ENCODE peak calls at places on chromosomes 6 and 20, in ten cellular contexts. One of them, this sample, is unnamed.

GRCh38 chr20:7207186-7207585 is 439.7 kb downstream of the BMP2 start:
- DNase-seq in suprapubic skin: no peak
- DNase-seq in GM13977: no peak
- DNase-seq in RWPE1: no peak
- DNase-seq in cardiac fibroblast: peak
- DNase-seq in H1: no peak
- DNase-seq in AG09319: no peak
- DNase-seq in HCT116: no peak
- DNase-seq in neural crest cell: no peak
- DNase-seq in pancreas: no peak
- DNase-seq in this sample: no peak

GRCh38 chr6:18081669-18082037 is 40.8 kb downstream of the NHLRC1 start:
- DNase-seq in suprapubic skin: no peak
- DNase-seq in GM13977: no peak
- DNase-seq in RWPE1: no peak
- DNase-seq in cardiac fibroblast: no peak
- DNase-seq in H1: no peak
- DNase-seq in AG09319: no peak
- DNase-seq in HCT116: no peak
- DNase-seq in neural crest cell: no peak
- DNase-seq in pancreas: no peak
- DNase-seq in this sample: no peak

GRCh38 chr6:156809034-156809433 is 31.9 kb downstream of the ARID1B start:
- DNase-seq in suprapubic skin: no peak
- DNase-seq in GM13977: peak
- DNase-seq in RWPE1: no peak
- DNase-seq in cardiac fibroblast: peak
- DNase-seq in H1: no peak
- DNase-seq in AG09319: no peak
- DNase-seq in HCT116: no peak
- DNase-seq in neural crest cell: no peak
- DNase-seq in pancreas: no peak
- DNase-seq in this sample: no peak

GRCh38 chr6:163422574-163422973 is 8.1 kb downstream of the QKI start:
- DNase-seq in suprapubic skin: no peak
- DNase-seq in GM13977: no peak
- DNase-seq in RWPE1: no peak
- DNase-seq in cardiac fibroblast: no peak
- DNase-seq in H1: no peak
- DNase-seq in AG09319: no peak
- DNase-seq in HCT116: no peak
- DNase-seq in neural crest cell: no peak
- DNase-seq in pancreas: no peak
- DNase-seq in this sample: no peak

GRCh38 chr20:50054626-50055511 is 58.1 kb downstream of the UBE2V1 start:
- DNase-seq in suprapubic skin: no peak
- DNase-seq in GM13977: no peak
- DNase-seq in RWPE1: no peak
- DNase-seq in cardiac fibroblast: peak
- DNase-seq in H1: no peak
- DNase-seq in AG09319: peak
- DNase-seq in HCT116: no peak
- DNase-seq in neural crest cell: peak
- DNase-seq in pancreas: no peak
- DNase-seq in this sample: peak

GRCh38 chr6:87152528-87152950 is 2.8 kb upstream of the ZNF292 start:
- DNase-seq in suprapubic skin: peak
- DNase-seq in GM13977: no peak
- DNase-seq in RWPE1: no peak
- DNase-seq in cardiac fibroblast: peak
- DNase-seq in H1: peak
- DNase-seq in AG09319: no peak
- DNase-seq in HCT116: no peak
- DNase-seq in neural crest cell: peak
- DNase-seq in pancreas: no peak
- DNase-seq in this sample: no peak

GRCh38 chr20:56513096-56513806 is 11.3 kb upstream of the FAM209A start:
- DNase-seq in suprapubic skin: no peak
- DNase-seq in GM13977: no peak
- DNase-seq in RWPE1: no peak
- DNase-seq in cardiac fibroblast: no peak
- DNase-seq in H1: no peak
- DNase-seq in AG09319: no peak
- DNase-seq in HCT116: no peak
- DNase-seq in neural crest cell: no peak
- DNase-seq in pancreas: no peak
- DNase-seq in this sample: no peak

GRCh38 chr6:155126727-155127439 is 131.8 kb downstream of the TIAM2 start:
- DNase-seq in suprapubic skin: no peak
- DNase-seq in GM13977: peak
- DNase-seq in RWPE1: peak
- DNase-seq in cardiac fibroblast: peak
- DNase-seq in H1: no peak
- DNase-seq in AG09319: no peak
- DNase-seq in HCT116: peak
- DNase-seq in neural crest cell: no peak
- DNase-seq in pancreas: no peak
- DNase-seq in this sample: no peak

GRCh38 chr6:150617062-150617461 is 17.4 kb downstream of the PLEKHG1 start:
- DNase-seq in suprapubic skin: no peak
- DNase-seq in GM13977: no peak
- DNase-seq in RWPE1: no peak
- DNase-seq in cardiac fibroblast: no peak
- DNase-seq in H1: no peak
- DNase-seq in AG09319: no peak
- DNase-seq in HCT116: no peak
- DNase-seq in neural crest cell: no peak
- DNase-seq in pancreas: no peak
- DNase-seq in this sample: no peak

GRCh38 chr6:119172813-119173212 is 94.3 kb upstream of the FAM184A start:
- DNase-seq in suprapubic skin: no peak
- DNase-seq in GM13977: no peak
- DNase-seq in RWPE1: peak
- DNase-seq in cardiac fibroblast: peak
- DNase-seq in H1: no peak
- DNase-seq in AG09319: no peak
- DNase-seq in HCT116: peak
- DNase-seq in neural crest cell: no peak
- DNase-seq in pancreas: no peak
- DNase-seq in this sample: no peak

DNA sequence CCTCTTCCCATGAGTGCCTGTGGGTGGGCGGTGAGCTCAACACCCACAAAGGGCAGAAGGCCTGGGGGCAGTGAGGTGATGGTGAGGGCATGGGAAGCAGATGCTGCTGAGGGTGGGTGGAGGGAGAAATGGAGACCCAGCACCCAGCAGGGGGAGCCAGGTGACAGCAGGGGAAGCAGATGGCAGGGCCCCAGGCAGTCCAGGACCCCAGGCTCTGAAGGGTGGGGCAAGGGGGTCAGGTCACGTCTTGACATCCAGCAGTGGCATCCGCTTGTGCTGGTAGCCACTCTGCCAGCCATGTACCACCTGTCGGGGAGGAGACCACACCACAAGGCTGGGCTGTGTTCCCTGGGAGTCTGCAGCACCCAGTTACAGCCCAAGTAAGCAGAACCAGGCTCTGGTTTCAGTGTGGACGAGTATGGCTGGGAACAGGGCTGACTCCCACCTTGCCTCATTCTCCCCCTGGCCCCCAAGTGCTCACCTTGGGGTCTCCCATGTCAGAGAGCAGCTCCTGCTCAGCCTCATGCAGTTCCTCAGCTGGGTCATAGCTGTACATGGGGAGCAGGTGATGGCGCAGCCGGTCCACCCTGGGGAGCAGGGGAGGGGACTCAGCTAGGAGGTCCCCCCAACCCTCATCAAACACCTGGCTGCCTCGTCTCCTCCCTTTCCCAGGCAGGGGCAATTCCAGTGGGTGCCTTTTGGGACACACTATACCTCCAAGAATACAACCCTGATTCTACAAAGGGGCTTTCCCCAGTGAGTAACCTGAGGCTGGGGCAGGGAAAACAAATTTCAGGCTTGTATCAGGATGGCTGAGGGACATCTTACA is 2.0 kb downstream of the SMIM29 start:
- DNase-seq in suprapubic skin: peak
- DNase-seq in GM13977: peak
- DNase-seq in RWPE1: no peak
- DNase-seq in cardiac fibroblast: peak
- DNase-seq in H1: peak
- DNase-seq in AG09319: no peak
- DNase-seq in HCT116: no peak
- DNase-seq in neural crest cell: peak
- DNase-seq in pancreas: no peak
- DNase-seq in this sample: no peak
- TF ChIP-seq CTCF in suprapubic skin: no peak
- TF ChIP-seq CTCF in GM13977: peak
- TF ChIP-seq CTCF in RWPE1: peak
- TF ChIP-seq CTCF in cardiac fibroblast: peak
- TF ChIP-seq CTCF in H1: peak
- TF ChIP-seq CTCF in AG09319: peak
- TF ChIP-seq CTCF in HCT116: no peak
- TF ChIP-seq CTCF in neural crest cell: peak
- TF ChIP-seq CTCF in pancreas: no peak
- TF ChIP-seq CTCF in this sample: peak

DNA sequence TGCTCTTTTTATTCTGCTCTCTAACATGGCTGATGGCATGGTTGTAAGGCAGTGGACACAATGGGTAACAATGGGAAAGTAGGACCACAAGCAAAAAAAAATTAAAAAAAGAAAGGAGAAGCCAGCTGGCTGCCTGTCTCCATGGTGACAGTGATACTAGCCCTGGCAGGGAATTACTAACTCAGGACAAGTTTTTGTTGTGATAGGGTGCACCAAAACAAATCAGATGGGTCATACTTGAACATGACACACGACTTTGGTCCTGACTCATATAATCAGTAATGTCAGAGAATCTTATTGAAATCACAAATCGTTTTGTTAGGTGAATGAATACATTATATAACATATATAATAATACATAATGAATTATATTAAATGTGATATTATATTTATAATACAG is 169.3 kb downstream of the TRDN start:
- DNase-seq in suprapubic skin: no peak
- DNase-seq in GM13977: no peak
- DNase-seq in RWPE1: no peak
- DNase-seq in cardiac fibroblast: no peak
- DNase-seq in H1: no peak
- DNase-seq in AG09319: no peak
- DNase-seq in HCT116: no peak
- DNase-seq in neural crest cell: no peak
- DNase-seq in pancreas: no peak
- DNase-seq in this sample: no peak
- TF ChIP-seq CTCF in suprapubic skin: no peak
- TF ChIP-seq CTCF in GM13977: no peak
- TF ChIP-seq CTCF in RWPE1: no peak
- TF ChIP-seq CTCF in cardiac fibroblast: no peak
- TF ChIP-seq CTCF in H1: no peak
- TF ChIP-seq CTCF in AG09319: no peak
- TF ChIP-seq CTCF in HCT116: no peak
- TF ChIP-seq CTCF in neural crest cell: no peak
- TF ChIP-seq CTCF in pancreas: no peak
- TF ChIP-seq CTCF in this sample: no peak

GRCh38 chr20:605237-605636 is 4.9 kb downstream of the TCF15 start:
- DNase-seq in suprapubic skin: no peak
- DNase-seq in GM13977: no peak
- DNase-seq in RWPE1: no peak
- DNase-seq in cardiac fibroblast: no peak
- DNase-seq in H1: no peak
- DNase-seq in AG09319: no peak
- DNase-seq in HCT116: no peak
- DNase-seq in neural crest cell: no peak
- DNase-seq in pancreas: no peak
- DNase-seq in this sample: no peak

GRCh38 chr20:602357-602970 is 7.6 kb downstream of the TCF15 start:
- DNase-seq in suprapubic skin: no peak
- DNase-seq in GM13977: no peak
- DNase-seq in RWPE1: no peak
- DNase-seq in cardiac fibroblast: no peak
- DNase-seq in H1: no peak
- DNase-seq in AG09319: no peak
- DNase-seq in HCT116: no peak
- DNase-seq in neural crest cell: no peak
- DNase-seq in pancreas: no peak
- DNase-seq in this sample: no peak

GRCh38 chr20:600141-600540 is 10.0 kb downstream of the TCF15 start:
- DNase-seq in suprapubic skin: no peak
- DNase-seq in GM13977: no peak
- DNase-seq in RWPE1: no peak
- DNase-seq in cardiac fibroblast: no peak
- DNase-seq in H1: no peak
- DNase-seq in AG09319: no peak
- DNase-seq in HCT116: no peak
- DNase-seq in neural crest cell: no peak
- DNase-seq in pancreas: no peak
- DNase-seq in this sample: no peak

GRCh38 chr20:600736-601135 is 9.4 kb downstream of the TCF15 start:
- DNase-seq in suprapubic skin: no peak
- DNase-seq in GM13977: no peak
- DNase-seq in RWPE1: no peak
- DNase-seq in cardiac fibroblast: no peak
- DNase-seq in H1: no peak
- DNase-seq in AG09319: no peak
- DNase-seq in HCT116: no peak
- DNase-seq in neural crest cell: no peak
- DNase-seq in pancreas: no peak
- DNase-seq in this sample: no peak

DNA sequence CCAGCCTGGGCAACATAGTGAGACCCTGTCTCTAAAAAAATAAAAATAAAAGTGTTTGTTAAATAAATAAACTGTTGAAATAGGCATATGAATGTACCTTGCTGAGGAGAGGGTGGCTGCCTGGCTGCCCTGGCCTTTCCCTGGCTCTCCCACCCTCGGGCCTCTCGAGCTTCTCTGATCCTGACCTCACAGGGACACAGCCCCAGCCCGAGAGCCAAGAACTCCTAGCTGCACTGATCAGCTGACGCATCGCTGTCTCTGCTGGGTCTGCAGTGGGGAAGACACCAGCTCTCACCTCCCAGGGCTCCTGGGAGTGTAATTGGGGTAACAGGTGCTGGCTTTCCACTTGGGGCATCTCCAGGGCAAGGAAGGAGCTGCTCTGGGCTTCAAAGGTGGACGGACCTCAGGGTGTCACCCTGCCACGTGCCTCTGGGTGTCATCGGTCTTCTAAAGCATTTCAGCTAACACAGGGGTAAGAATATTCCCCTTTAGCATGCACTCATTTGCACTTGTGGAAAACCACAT is 6.9 kb downstream of the TCF15 start:
- DNase-seq in suprapubic skin: no peak
- DNase-seq in GM13977: no peak
- DNase-seq in RWPE1: no peak
- DNase-seq in cardiac fibroblast: no peak
- DNase-seq in H1: no peak
- DNase-seq in AG09319: no peak
- DNase-seq in HCT116: no peak
- DNase-seq in neural crest cell: no peak
- DNase-seq in pancreas: no peak
- DNase-seq in this sample: no peak
- TF ChIP-seq CTCF in suprapubic skin: no peak
- TF ChIP-seq CTCF in GM13977: no peak
- TF ChIP-seq CTCF in RWPE1: no peak
- TF ChIP-seq CTCF in cardiac fibroblast: no peak
- TF ChIP-seq CTCF in H1: peak
- TF ChIP-seq CTCF in AG09319: no peak
- TF ChIP-seq CTCF in HCT116: no peak
- TF ChIP-seq CTCF in neural crest cell: no peak
- TF ChIP-seq CTCF in pancreas: no peak
- TF ChIP-seq CTCF in this sample: no peak

GRCh38 chr6:128690063-128690462 is 169.7 kb upstream of the PTPRK start:
- DNase-seq in suprapubic skin: no peak
- DNase-seq in GM13977: no peak
- DNase-seq in RWPE1: no peak
- DNase-seq in cardiac fibroblast: no peak
- DNase-seq in H1: no peak
- DNase-seq in AG09319: no peak
- DNase-seq in HCT116: no peak
- DNase-seq in neural crest cell: no peak
- DNase-seq in pancreas: no peak
- DNase-seq in this sample: no peak
- TF ChIP-seq CTCF in suprapubic skin: no peak
- TF ChIP-seq CTCF in GM13977: no peak
- TF ChIP-seq CTCF in RWPE1: no peak
- TF ChIP-seq CTCF in cardiac fibroblast: no peak
- TF ChIP-seq CTCF in H1: no peak
- TF ChIP-seq CTCF in AG09319: no peak
- TF ChIP-seq CTCF in HCT116: no peak
- TF ChIP-seq CTCF in neural crest cell: no peak
- TF ChIP-seq CTCF in pancreas: no peak
- TF ChIP-seq CTCF in this sample: no peak

This sample was measured in type B pancreatic cell.